ENCODE peak calls at places on chromosomes 3 and 15, in seven cellular contexts. One of them, this sample, is unnamed.

GRCh38 chr3:46491089-46492070 is 6.4 kb upstream of the RTP3 start:
- DNase-seq in HCT116: no peak
- DNase-seq in breast epithelium: no peak
- DNase-seq in tibial nerve: no peak
- DNase-seq in IMR-90: no peak
- DNase-seq in ovary: no peak
- DNase-seq in uterus: no peak
- DNase-seq in this sample: no peak

GRCh38 chr15:37015476-37015875 is 84.9 kb downstream of the MEIS2 start:
- DNase-seq in breast epithelium: no peak
- DNase-seq in tibial nerve: no peak
- DNase-seq in IMR-90: no peak
- DNase-seq in uterus: no peak
- DNase-seq in ovary: no peak
- DNase-seq in HCT116: no peak
- DNase-seq in this sample: no peak

GRCh38 chr15:97729270-97729669 is 231.2 kb upstream of the ARRDC4 start:
- DNase-seq in tibial nerve: no peak
- DNase-seq in breast epithelium: no peak
- DNase-seq in ovary: no peak
- DNase-seq in uterus: no peak
- DNase-seq in HCT116: no peak
- DNase-seq in IMR-90: no peak
- DNase-seq in this sample: no peak

GRCh38 chr3:108103971-108104797 is 13.4 kb upstream of the CD47 start:
- DNase-seq in HCT116: no peak
- DNase-seq in uterus: peak
- DNase-seq in tibial nerve: no peak
- DNase-seq in breast epithelium: no peak
- DNase-seq in ovary: peak
- DNase-seq in IMR-90: peak
- DNase-seq in this sample: no peak

GRCh38 chr3:17808994-17809393 is 66.6 kb upstream of the TBC1D5 start:
- DNase-seq in tibial nerve: no peak
- DNase-seq in uterus: no peak
- DNase-seq in IMR-90: peak
- DNase-seq in HCT116: no peak
- DNase-seq in breast epithelium: no peak
- DNase-seq in ovary: no peak
- DNase-seq in this sample: no peak

GRCh38 chr3:192409838-192410683 is 317.3 kb downstream of the FGF12 start:
- DNase-seq in tibial nerve: no peak
- DNase-seq in ovary: no peak
- DNase-seq in breast epithelium: no peak
- DNase-seq in HCT116: no peak
- DNase-seq in uterus: no peak
- DNase-seq in IMR-90: no peak
- DNase-seq in this sample: peak

GRCh38 chr3:72116226-72116625 is 331.3 kb upstream of the PROK2 start:
- DNase-seq in ovary: no peak
- DNase-seq in uterus: no peak
- DNase-seq in breast epithelium: no peak
- DNase-seq in HCT116: no peak
- DNase-seq in tibial nerve: no peak
- DNase-seq in IMR-90: no peak
- DNase-seq in this sample: no peak

GRCh38 chr3:139281512-139282196 is 62.2 kb upstream of the MRPS22 start:
- DNase-seq in breast epithelium: no peak
- DNase-seq in tibial nerve: no peak
- DNase-seq in HCT116: no peak
- DNase-seq in IMR-90: no peak
- DNase-seq in uterus: no peak
- DNase-seq in ovary: no peak
- DNase-seq in this sample: no peak

GRCh38 chr3:110971010-110971585 is 100.5 kb upstream of the NECTIN3 start:
- DNase-seq in tibial nerve: no peak
- DNase-seq in uterus: no peak
- DNase-seq in ovary: no peak
- DNase-seq in breast epithelium: no peak
- DNase-seq in HCT116: no peak
- DNase-seq in IMR-90: no peak
- DNase-seq in this sample: no peak

GRCh38 chr3:9214599-9214998 is 34.8 kb downstream of the SRGAP3 start:
- DNase-seq in HCT116: no peak
- DNase-seq in breast epithelium: no peak
- DNase-seq in IMR-90: peak
- DNase-seq in ovary: no peak
- DNase-seq in tibial nerve: no peak
- DNase-seq in uterus: no peak
- DNase-seq in this sample: peak

GRCh38 chr3:110684436-110684835 is 387.2 kb upstream of the NECTIN3 start:
- DNase-seq in tibial nerve: no peak
- DNase-seq in HCT116: no peak
- DNase-seq in uterus: no peak
- DNase-seq in ovary: no peak
- DNase-seq in IMR-90: no peak
- DNase-seq in breast epithelium: no peak
- DNase-seq in this sample: no peak

GRCh38 chr3:47056705-47057104 is 77.2 kb downstream of the NBEAL2 start:
- DNase-seq in breast epithelium: no peak
- DNase-seq in tibial nerve: no peak
- DNase-seq in IMR-90: no peak
- DNase-seq in uterus: no peak
- DNase-seq in ovary: no peak
- DNase-seq in HCT116: no peak
- DNase-seq in this sample: no peak

GRCh38 chr3:133575121-133575520 is 1.6 kb downstream of the CDV3 start:
- DNase-seq in HCT116: no peak
- DNase-seq in IMR-90: no peak
- DNase-seq in breast epithelium: no peak
- DNase-seq in tibial nerve: no peak
- DNase-seq in uterus: no peak
- DNase-seq in ovary: no peak
- DNase-seq in this sample: no peak

GRCh38 chr3:107704477-107704876 is 181.7 kb downstream of the BBX start:
- DNase-seq in tibial nerve: no peak
- DNase-seq in uterus: no peak
- DNase-seq in IMR-90: peak
- DNase-seq in ovary: no peak
- DNase-seq in HCT116: no peak
- DNase-seq in breast epithelium: no peak
- DNase-seq in this sample: peak

GRCh38 chr15:71003314-71003713 is 110.7 kb downstream of the LRRC49 start:
- DNase-seq in HCT116: no peak
- DNase-seq in uterus: no peak
- DNase-seq in tibial nerve: no peak
- DNase-seq in breast epithelium: no peak
- DNase-seq in ovary: no peak
- DNase-seq in IMR-90: peak
- DNase-seq in this sample: peak

GRCh38 chr3:144324061-144324460 is 352.4 kb downstream of the DIPK2A start:
- DNase-seq in breast epithelium: no peak
- DNase-seq in IMR-90: no peak
- DNase-seq in tibial nerve: no peak
- DNase-seq in uterus: no peak
- DNase-seq in ovary: no peak
- DNase-seq in HCT116: no peak
- DNase-seq in this sample: no peak

GRCh38 chr3:141094851-141095545 is 43.9 kb downstream of the SPSB4 start:
- DNase-seq in IMR-90: peak
- DNase-seq in uterus: peak
- DNase-seq in HCT116: no peak
- DNase-seq in breast epithelium: no peak
- DNase-seq in ovary: peak
- DNase-seq in tibial nerve: peak
- DNase-seq in this sample: no peak

GRCh38 chr3:42507252-42507651 is 4.8 kb downstream of the VIPR1 start:
- DNase-seq in tibial nerve: no peak
- DNase-seq in breast epithelium: peak
- DNase-seq in uterus: no peak
- DNase-seq in HCT116: no peak
- DNase-seq in ovary: no peak
- DNase-seq in IMR-90: no peak
- DNase-seq in this sample: no peak

GRCh38 chr3:57127849-57128566 is 37.1 kb downstream of the IL17RD start:
- DNase-seq in ovary: no peak
- DNase-seq in tibial nerve: no peak
- DNase-seq in uterus: peak
- DNase-seq in breast epithelium: no peak
- DNase-seq in HCT116: no peak
- DNase-seq in IMR-90: no peak
- DNase-seq in this sample: no peak

GRCh38 chr15:55965091-55965490 is 28.3 kb downstream of the NEDD4 start:
- DNase-seq in ovary: no peak
- DNase-seq in HCT116: no peak
- DNase-seq in breast epithelium: no peak
- DNase-seq in tibial nerve: no peak
- DNase-seq in uterus: no peak
- DNase-seq in IMR-90: no peak
- DNase-seq in this sample: no peak

GRCh38 chr3:119541547-119541946 is 17.9 kb downstream of the CD80 start:
- DNase-seq in IMR-90: no peak
- DNase-seq in tibial nerve: no peak
- DNase-seq in uterus: no peak
- DNase-seq in ovary: no peak
- DNase-seq in HCT116: no peak
- DNase-seq in breast epithelium: no peak
- DNase-seq in this sample: no peak

GRCh38 chr3:138479355-138479964 is 45.0 kb downstream of the ESYT3 start:
- DNase-seq in HCT116: peak
- DNase-seq in tibial nerve: no peak
- DNase-seq in uterus: no peak
- DNase-seq in IMR-90: peak
- DNase-seq in ovary: no peak
- DNase-seq in breast epithelium: no peak
- DNase-seq in this sample: no peak

DNA sequence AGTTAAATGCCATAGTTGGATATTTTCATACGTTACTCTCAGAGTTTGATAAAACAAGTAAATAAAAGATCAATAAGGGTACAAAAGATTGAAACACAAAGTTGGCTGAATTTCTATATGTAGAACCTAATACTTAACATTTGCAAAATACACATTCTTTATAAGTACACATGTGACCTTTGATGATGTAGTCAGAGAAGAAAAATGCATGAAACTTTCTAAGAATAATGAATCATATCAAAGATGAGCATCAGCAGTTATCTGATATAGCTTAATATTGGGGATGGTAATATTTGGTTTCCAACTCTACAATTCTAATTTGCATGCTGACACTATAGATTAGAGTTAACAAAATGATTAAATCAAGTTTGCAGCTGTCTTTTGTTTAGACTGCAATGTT is 188.0 kb upstream of the TGFBR2 start:
- DNase-seq in uterus: no peak
- DNase-seq in IMR-90: peak
- DNase-seq in ovary: no peak
- DNase-seq in HCT116: no peak
- DNase-seq in breast epithelium: no peak
- DNase-seq in tibial nerve: no peak
- DNase-seq in this sample: no peak
- TF ChIP-seq POLR2A in uterus: no peak
- TF ChIP-seq POLR2A in IMR-90: no peak
- TF ChIP-seq POLR2A in ovary: no peak
- TF ChIP-seq POLR2A in HCT116: no peak
- TF ChIP-seq POLR2A in breast epithelium: no peak
- TF ChIP-seq POLR2A in tibial nerve: no peak
- TF ChIP-seq POLR2A in this sample: no peak

DNA sequence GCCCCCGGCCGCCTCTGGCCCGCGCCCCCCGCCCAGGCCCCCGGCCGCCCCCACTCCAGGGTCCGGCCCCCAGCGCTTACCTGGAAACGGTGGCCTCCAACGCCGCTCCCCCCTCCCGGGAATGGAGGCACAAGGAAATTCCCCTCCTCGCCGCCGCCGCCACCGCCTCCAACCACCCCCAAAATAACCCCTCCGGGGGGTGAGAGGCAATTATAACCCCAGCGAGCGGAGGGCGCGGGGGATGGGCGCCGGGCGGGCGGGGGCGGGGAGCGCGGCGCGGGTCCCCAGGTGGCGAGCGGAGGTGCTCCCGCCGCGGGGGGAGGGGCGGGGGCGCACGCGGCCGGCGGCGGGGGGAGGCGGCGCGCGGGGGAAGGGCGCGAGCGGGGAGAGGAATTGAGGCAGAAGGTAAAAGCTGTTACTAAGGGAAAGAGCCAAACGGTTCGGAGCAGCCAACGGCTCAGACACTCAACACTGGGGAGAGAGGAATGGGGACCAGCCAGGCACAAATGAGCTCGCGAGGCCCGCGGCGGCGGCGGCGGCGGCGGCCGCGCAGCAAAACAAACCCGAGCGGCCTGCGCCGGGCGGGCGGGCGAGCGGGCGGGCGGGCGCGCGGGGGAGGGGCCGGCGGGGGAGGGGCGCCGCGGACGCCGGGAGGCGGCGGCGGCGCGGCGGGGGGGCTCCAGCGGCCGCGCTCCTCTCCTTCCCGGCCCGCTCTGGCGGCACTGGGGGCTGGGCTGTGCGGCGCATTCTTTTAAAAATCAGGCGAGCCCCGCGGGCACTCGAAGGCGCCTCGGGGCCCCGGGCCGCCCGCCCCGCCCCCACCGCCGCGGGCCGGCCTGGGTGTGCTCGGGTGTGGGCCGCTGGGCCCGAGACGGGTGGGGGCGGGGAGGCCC is at the start of gene TBL1XR1:
- DNase-seq in IMR-90: peak
- DNase-seq in ovary: peak
- DNase-seq in tibial nerve: peak
- DNase-seq in HCT116: peak
- DNase-seq in uterus: peak
- DNase-seq in breast epithelium: peak
- DNase-seq in this sample: peak
- TF ChIP-seq POLR2A in IMR-90: peak
- TF ChIP-seq POLR2A in ovary: no peak
- TF ChIP-seq POLR2A in tibial nerve: no peak
- TF ChIP-seq POLR2A in HCT116: no peak
- TF ChIP-seq POLR2A in uterus: no peak
- TF ChIP-seq POLR2A in breast epithelium: no peak
- TF ChIP-seq POLR2A in this sample: no peak

DNA sequence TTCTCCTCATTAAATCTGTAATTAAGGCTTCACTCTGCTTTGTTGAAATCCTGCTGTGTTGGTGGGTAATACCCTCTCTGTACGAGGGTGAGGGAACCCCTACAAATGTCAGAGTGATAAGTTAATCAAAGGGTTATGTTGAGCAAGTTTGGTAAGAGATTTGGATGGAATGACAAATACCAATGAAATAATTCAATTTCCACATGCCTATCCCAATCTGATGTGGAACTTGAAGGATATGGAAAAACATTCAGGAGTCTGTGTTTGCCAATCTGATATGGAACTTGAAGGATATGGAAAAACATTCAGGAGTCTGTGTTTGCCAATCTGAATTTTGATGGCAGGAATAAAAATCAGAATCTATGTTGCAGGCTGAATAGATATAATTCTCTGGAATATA is 910.2 kb downstream of the TUSC7 start:
- DNase-seq in uterus: no peak
- DNase-seq in tibial nerve: no peak
- DNase-seq in IMR-90: no peak
- DNase-seq in ovary: no peak
- DNase-seq in HCT116: no peak
- DNase-seq in breast epithelium: no peak
- DNase-seq in this sample: no peak
- TF ChIP-seq POLR2A in uterus: no peak
- TF ChIP-seq POLR2A in tibial nerve: no peak
- TF ChIP-seq POLR2A in IMR-90: no peak
- TF ChIP-seq POLR2A in ovary: no peak
- TF ChIP-seq POLR2A in HCT116: no peak
- TF ChIP-seq POLR2A in breast epithelium: no peak
- TF ChIP-seq POLR2A in this sample: no peak

GRCh38 chr15:40893733-40894688 is at the start of gene VPS18:
- DNase-seq in ovary: peak
- DNase-seq in breast epithelium: peak
- DNase-seq in tibial nerve: peak
- DNase-seq in IMR-90: peak
- DNase-seq in uterus: peak
- DNase-seq in HCT116: peak
- DNase-seq in this sample: peak
- TF ChIP-seq POLR2A in ovary: peak
- TF ChIP-seq POLR2A in breast epithelium: peak
- TF ChIP-seq POLR2A in tibial nerve: peak
- TF ChIP-seq POLR2A in IMR-90: peak
- TF ChIP-seq POLR2A in uterus: peak
- TF ChIP-seq POLR2A in HCT116: peak
- TF ChIP-seq POLR2A in this sample: peak

This sample was measured in H54.